ENCODE peak calls at places on chromosomes 16 and 17, in six cellular contexts. One of them, this sample, is unnamed.

GRCh38 chr17:60173304-60173807 is 23.6 kb downstream of the CA4 start:
- DNase-seq in upper lobe of left lung: no peak
- DNase-seq in A549: no peak
- DNase-seq in ovary: no peak
- DNase-seq in H1: no peak
- DNase-seq in transverse colon: no peak
- DNase-seq in this sample: no peak

GRCh38 chr17:78239489-78239931 is 8.1 kb downstream of the TMEM235 start:
- DNase-seq in upper lobe of left lung: no peak
- DNase-seq in A549: no peak
- DNase-seq in ovary: no peak
- DNase-seq in H1: peak
- DNase-seq in transverse colon: no peak
- DNase-seq in this sample: no peak

GRCh38 chr17:18089613-18090012 is 1.9 kb downstream of the DRG2 start:
- DNase-seq in upper lobe of left lung: no peak
- DNase-seq in A549: no peak
- DNase-seq in ovary: no peak
- DNase-seq in H1: no peak
- DNase-seq in transverse colon: no peak
- DNase-seq in this sample: no peak

GRCh38 chr17:68591583-68591982 is 9.6 kb downstream of the FAM20A start:
- DNase-seq in upper lobe of left lung: peak
- DNase-seq in A549: no peak
- DNase-seq in ovary: peak
- DNase-seq in H1: peak
- DNase-seq in transverse colon: no peak
- DNase-seq in this sample: no peak

GRCh38 chr17:52212851-52213250 is 54.3 kb upstream of the CA10 start:
- DNase-seq in upper lobe of left lung: no peak
- DNase-seq in A549: no peak
- DNase-seq in ovary: no peak
- DNase-seq in H1: no peak
- DNase-seq in transverse colon: no peak
- DNase-seq in this sample: no peak

GRCh38 chr16:27450836-27451341 is 48.9 kb downstream of the IL21R start:
- DNase-seq in upper lobe of left lung: no peak
- DNase-seq in A549: no peak
- DNase-seq in ovary: no peak
- DNase-seq in H1: no peak
- DNase-seq in transverse colon: peak
- DNase-seq in this sample: no peak

GRCh38 chr17:79255926-79256325 is 181.3 kb downstream of the ENGASE start:
- DNase-seq in upper lobe of left lung: no peak
- DNase-seq in A549: no peak
- DNase-seq in ovary: no peak
- DNase-seq in H1: no peak
- DNase-seq in transverse colon: no peak
- DNase-seq in this sample: no peak

GRCh38 chr17:70136131-70136530 is 33.2 kb upstream of the KCNJ2 start:
- DNase-seq in upper lobe of left lung: no peak
- DNase-seq in A549: no peak
- DNase-seq in ovary: no peak
- DNase-seq in H1: no peak
- DNase-seq in transverse colon: no peak
- DNase-seq in this sample: no peak

GRCh38 chr16:81707411-81708321 is 71.4 kb upstream of the PLCG2 start:
- DNase-seq in upper lobe of left lung: peak
- DNase-seq in A549: peak
- DNase-seq in ovary: peak
- DNase-seq in H1: no peak
- DNase-seq in transverse colon: peak
- DNase-seq in this sample: no peak

GRCh38 chr17:43170766-43171681 is at the start of gene NBR1:
- DNase-seq in upper lobe of left lung: peak
- DNase-seq in A549: peak
- DNase-seq in ovary: peak
- DNase-seq in H1: peak
- DNase-seq in transverse colon: peak
- DNase-seq in this sample: peak
- TF ChIP-seq EP300 in upper lobe of left lung: no peak
- TF ChIP-seq EP300 in A549: no peak
- TF ChIP-seq EP300 in ovary: no peak
- TF ChIP-seq EP300 in H1: no peak
- TF ChIP-seq EP300 in transverse colon: no peak
- TF ChIP-seq EP300 in this sample: no peak

DNA sequence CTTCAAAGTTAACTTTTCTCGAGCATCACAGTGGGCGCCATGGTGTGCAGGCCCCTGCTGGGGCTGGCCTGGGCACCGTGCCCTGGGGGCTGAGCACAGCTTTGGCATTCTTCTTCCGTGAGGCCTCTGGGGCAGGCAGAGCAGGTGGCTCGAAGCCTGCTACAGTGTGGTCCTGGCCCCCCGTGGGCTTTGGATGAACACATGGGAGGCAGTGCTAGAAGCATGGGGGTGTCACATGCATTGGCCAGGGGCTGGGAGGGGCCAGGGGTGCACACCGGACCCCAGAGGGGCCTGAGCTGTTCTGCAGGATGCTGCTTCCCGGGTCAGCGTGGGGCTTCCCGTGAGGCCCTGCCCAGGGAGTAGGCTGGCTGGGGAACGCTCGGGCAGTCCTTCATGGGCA is 12.1 kb upstream of the C16orf74 start:
- DNase-seq in upper lobe of left lung: no peak
- DNase-seq in A549: no peak
- DNase-seq in ovary: no peak
- DNase-seq in H1: no peak
- DNase-seq in transverse colon: no peak
- DNase-seq in this sample: no peak
- TF ChIP-seq EP300 in upper lobe of left lung: no peak
- TF ChIP-seq EP300 in A549: no peak
- TF ChIP-seq EP300 in ovary: no peak
- TF ChIP-seq EP300 in H1: no peak
- TF ChIP-seq EP300 in transverse colon: no peak
- TF ChIP-seq EP300 in this sample: no peak

DNA sequence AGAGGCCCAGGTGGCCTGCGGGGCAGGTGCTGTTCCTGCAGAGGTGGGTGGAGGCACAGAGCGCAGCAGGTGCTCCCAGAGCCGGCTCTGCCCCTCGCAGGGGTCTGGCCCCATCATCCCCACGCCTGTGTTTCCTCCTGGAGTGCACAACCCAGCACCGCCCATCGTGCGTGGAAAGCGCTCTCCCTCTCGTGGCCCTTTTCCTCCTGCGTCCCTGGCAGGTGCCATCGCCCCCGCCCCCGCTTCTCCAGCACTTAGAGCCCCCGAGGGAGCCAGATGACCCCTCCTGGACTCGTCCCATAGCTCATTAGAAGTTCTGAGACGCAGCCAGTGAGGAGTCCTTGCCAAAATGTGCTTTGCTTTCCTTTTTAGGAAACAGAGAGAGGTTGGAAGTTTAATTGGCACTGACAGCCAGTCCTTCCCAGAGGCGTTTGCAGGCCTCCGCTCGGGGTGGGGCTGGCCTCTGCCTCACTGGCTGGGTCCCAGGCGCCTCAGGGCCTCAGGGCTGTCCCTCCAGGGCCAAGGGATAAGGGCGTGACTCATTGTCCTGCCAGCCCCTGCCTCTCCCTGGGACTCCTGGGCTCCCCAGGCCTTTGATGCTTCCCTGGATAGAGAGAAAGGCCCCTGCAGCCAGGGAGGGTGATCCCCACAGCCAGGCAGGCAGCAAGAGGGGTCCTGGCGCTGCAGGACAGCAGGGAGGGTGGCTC is 32.2 kb upstream of the CHMP6 start:
- DNase-seq in upper lobe of left lung: peak
- DNase-seq in A549: no peak
- DNase-seq in ovary: peak
- DNase-seq in H1: no peak
- DNase-seq in transverse colon: peak
- DNase-seq in this sample: peak
- TF ChIP-seq EP300 in upper lobe of left lung: no peak
- TF ChIP-seq EP300 in A549: no peak
- TF ChIP-seq EP300 in ovary: no peak
- TF ChIP-seq EP300 in H1: no peak
- TF ChIP-seq EP300 in transverse colon: peak
- TF ChIP-seq EP300 in this sample: no peak

GRCh38 chr16:11604783-11605563 is 18.3 kb upstream of the LITAF start:
- DNase-seq in upper lobe of left lung: no peak
- DNase-seq in A549: no peak
- DNase-seq in ovary: peak
- DNase-seq in H1: no peak
- DNase-seq in transverse colon: peak
- DNase-seq in this sample: no peak
- TF ChIP-seq EP300 in upper lobe of left lung: peak
- TF ChIP-seq EP300 in A549: no peak
- TF ChIP-seq EP300 in ovary: peak
- TF ChIP-seq EP300 in H1: no peak
- TF ChIP-seq EP300 in transverse colon: peak
- TF ChIP-seq EP300 in this sample: no peak

DNA sequence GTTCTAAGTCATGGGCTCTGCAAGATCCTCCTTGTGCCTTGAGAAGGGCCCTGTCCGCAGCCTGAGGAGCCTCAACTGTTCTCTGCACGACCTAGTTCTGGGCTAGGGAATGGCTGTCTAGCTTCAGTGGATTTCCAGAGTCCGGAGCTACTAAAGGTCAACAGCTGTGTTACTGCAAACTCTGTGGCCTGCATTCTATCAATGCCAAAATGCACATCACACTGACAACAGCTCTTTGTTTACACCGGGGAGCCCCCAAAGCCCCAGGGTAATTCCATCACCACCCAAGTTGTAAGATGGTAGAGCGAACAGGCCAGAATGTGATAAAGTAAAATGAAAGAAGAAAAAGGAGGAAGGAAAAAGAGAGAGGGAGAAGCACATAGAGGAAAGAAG is 610.2 kb downstream of the MAF start:
- DNase-seq in upper lobe of left lung: no peak
- DNase-seq in A549: no peak
- DNase-seq in ovary: no peak
- DNase-seq in H1: no peak
- DNase-seq in transverse colon: no peak
- DNase-seq in this sample: no peak
- TF ChIP-seq EP300 in upper lobe of left lung: no peak
- TF ChIP-seq EP300 in A549: no peak
- TF ChIP-seq EP300 in ovary: no peak
- TF ChIP-seq EP300 in H1: no peak
- TF ChIP-seq EP300 in transverse colon: no peak
- TF ChIP-seq EP300 in this sample: no peak

GRCh38 chr16:57304169-57305061 is 19.9 kb upstream of the PLLP start:
- DNase-seq in upper lobe of left lung: no peak
- DNase-seq in A549: peak
- DNase-seq in ovary: no peak
- DNase-seq in H1: no peak
- DNase-seq in transverse colon: peak
- DNase-seq in this sample: peak
- TF ChIP-seq EP300 in upper lobe of left lung: no peak
- TF ChIP-seq EP300 in A549: no peak
- TF ChIP-seq EP300 in ovary: no peak
- TF ChIP-seq EP300 in H1: no peak
- TF ChIP-seq EP300 in transverse colon: no peak
- TF ChIP-seq EP300 in this sample: no peak

DNA sequence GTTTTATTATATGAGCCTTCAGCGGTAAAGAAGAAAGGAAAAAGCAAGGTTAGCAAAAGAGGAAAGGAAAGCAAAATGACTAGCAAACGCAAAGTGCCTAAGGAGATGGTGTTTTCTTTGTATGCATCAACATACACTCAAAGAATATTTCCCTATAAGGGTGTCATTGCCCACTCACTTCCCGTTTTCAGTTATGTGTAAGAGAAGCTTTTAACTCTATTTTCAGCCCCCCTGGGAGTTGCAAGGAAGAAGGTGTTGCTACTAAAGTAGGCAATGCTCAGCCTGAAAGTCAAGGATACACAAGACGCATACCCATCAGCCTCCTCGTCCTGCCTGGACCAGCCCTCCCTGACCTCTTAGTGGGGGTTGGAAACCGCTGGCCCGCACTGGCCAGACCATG is 267.7 kb upstream of the ZFHX3 start:
- DNase-seq in upper lobe of left lung: no peak
- DNase-seq in A549: no peak
- DNase-seq in ovary: no peak
- DNase-seq in H1: no peak
- DNase-seq in transverse colon: no peak
- DNase-seq in this sample: no peak
- TF ChIP-seq EP300 in upper lobe of left lung: no peak
- TF ChIP-seq EP300 in A549: no peak
- TF ChIP-seq EP300 in ovary: no peak
- TF ChIP-seq EP300 in H1: no peak
- TF ChIP-seq EP300 in transverse colon: no peak
- TF ChIP-seq EP300 in this sample: no peak